ENCODE peak calls at places on chromosomes 12 and 14, in five cellular contexts. Y is Peyer's patch, K is uterus, L is stomach, Z is A549. C is an unnamed sample.

GRCh38 chr12:103626498-103626897 is 39.4 kb downstream of the STAB2 start:
- DNase-seq in L (peak; percentile 42), Z (peak; percentile 67), K (peak; percentile 37), Y (peak; percentile 71), C (peak; percentile 46)

GRCh38 chr12:122947352-122947792 is 18.9 kb downstream of the ABCB9 start:
- DNase-seq in Y (peak; percentile 56), K (no peak), L (peak; percentile 68), Z (no peak), C (peak; percentile 66)

GRCh38 chr12:92290016-92290685 is 144.5 kb upstream of the BTG1 start:
- DNase-seq in K (no peak), Y (no peak), L (no peak), Z (no peak), C (no peak)

GRCh38 chr14:92601757-92602417 is 88.3 kb downstream of the RIN3 start:
- DNase-seq in K (no peak), L (no peak), Z (no peak), Y (no peak), C (no peak)

GRCh38 chr14:21056520-21057163 is 980 bp upstream of the RNASE8 start:
- DNase-seq in Z (no peak), K (no peak), L (no peak), Y (peak; percentile 70), C (no peak)

GRCh38 chr14:81529391-81529790 is 4.3 kb downstream of the SEL1L start:
- DNase-seq in L (no peak), K (no peak), Y (no peak), Z (no peak), C (no peak)

GRCh38 chr14:30988509-30988908 is 36.9 kb upstream of the AP4S1 start:
- DNase-seq in Z (no peak), Y (no peak), K (no peak), L (no peak), C (no peak)

GRCh38 chr14:88791629-88792571 is 853 bp downstream of the EML5 start:
- DNase-seq in Z (peak; percentile 5), K (peak; percentile 22), L (peak; percentile 28), Y (peak; percentile 59), C (peak; percentile 34)

GRCh38 chr12:1912580-1913376 is 5.7 kb downstream of the CACNA2D4 start:
- DNase-seq in L (peak; percentile 24), Y (no peak), Z (no peak), K (no peak), C (no peak)

GRCh38 chr14:89792489-89793366 is 161.8 kb downstream of the EFCAB11 start:
- DNase-seq in K (peak; percentile 48), Z (no peak), L (no peak), Y (no peak), C (peak; percentile 32)

GRCh38 chr14:29926701-29927595 is 699 bp downstream of the PRKD1 start:
- DNase-seq in Y (peak; percentile 53), K (peak; percentile 55), L (peak; percentile 67), Z (peak; percentile 34), C (peak; percentile 69)

GRCh38 chr14:21711360-21711961 is 37.8 kb upstream of the OR4E1 start:
- DNase-seq in Y (peak; percentile 55), Z (peak; percentile 36), K (no peak), L (no peak), C (peak; percentile 16)

GRCh38 chr12:71725011-71725410 is 29.7 kb upstream of the RAB21 start:
- DNase-seq in Z (no peak), L (no peak), Y (no peak), K (no peak), C (no peak)

GRCh38 chr12:59664495-59664894 is 68.7 kb downstream of the SLC16A7 start:
- DNase-seq in L (no peak), Z (no peak), K (no peak), Y (no peak), C (no peak)

GRCh38 chr12:122870867-122871664 is 24.9 kb downstream of the VPS37B start:
- DNase-seq in Y (peak; percentile 53), K (peak; percentile 20), Z (no peak), L (peak; percentile 73), C (peak; percentile 51)

GRCh38 chr12:43309845-43310405 is 242.1 kb downstream of the ADAMTS20 start:
- DNase-seq in K (no peak), Z (no peak), L (no peak), Y (no peak), C (no peak)

GRCh38 chr14:100557658-100558057 is 29.6 kb downstream of the BEGAIN start:
- DNase-seq in Y (peak; percentile 65), K (no peak), Z (no peak), L (no peak), C (no peak)

GRCh38 chr14:93923586-93923985 is 3.6 kb upstream of the FAM181A start:
- DNase-seq in L (no peak), Z (no peak), K (no peak), Y (no peak), C (no peak)

GRCh38 chr14:56057071-56057865 is 60.9 kb upstream of the PELI2 start:
- DNase-seq in K (no peak), Z (no peak), L (no peak), Y (no peak), C (no peak)

GRCh38 chr12:20120296-20120695 is 248.0 kb upstream of the PDE3A start:
- DNase-seq in L (no peak), Z (no peak), Y (no peak), K (no peak), C (no peak)

GRCh38 chr14:92408186-92408585 is 85.2 kb downstream of the SLC24A4 start:
- DNase-seq in Y (no peak), L (no peak), Z (no peak), K (no peak), C (no peak)

GRCh38 chr14:52640137-52640536 is 55.2 kb downstream of the ERO1A start:
- DNase-seq in K (no peak), Z (no peak), Y (no peak), L (no peak), C (no peak)

GRCh38 chr12:6476496-6476895 is 6.0 kb upstream of the VAMP1 start:
- DNase-seq in L (no peak), Z (no peak), Y (no peak), K (no peak), C (no peak)

GRCh38 chr14:61690982-61691381 is 4.3 kb upstream of the HIF1A start:
- DNase-seq in Y (no peak), K (no peak), L (no peak), Z (no peak), C (no peak)

GRCh38 chr12:11593013-11593412 is 56.5 kb upstream of the ETV6 start:
- DNase-seq in Y (no peak), K (no peak), L (no peak), Z (no peak), C (no peak)

GRCh38 chr12:70149665-70150064 is 93.6 kb upstream of the CNOT2 start:
- DNase-seq in L (no peak), Z (no peak), Y (no peak), K (no peak), C (no peak)

GRCh38 chr12:94147991-94148840 is at the start of gene PLXNC1:
- DNase-seq in L (peak; percentile 51), K (peak; percentile 43), Z (peak; percentile 26), Y (peak; percentile 82), C (peak; percentile 15)

GRCh38 chr12:64998327-64999156 is 122.6 kb downstream of the WIF1 start:
- DNase-seq in Y (no peak), K (no peak), Z (no peak), L (no peak), C (no peak)

GRCh38 chr12:124493809-124494750 is 73.3 kb downstream of the NCOR2 start:
- DNase-seq in K (no peak), Z (no peak), Y (peak; percentile 81), L (no peak), C (no peak)

GRCh38 chr14:101858791-101859537 is 97.5 kb downstream of the PPP2R5C start:
- DNase-seq in Z (no peak), K (no peak), Y (no peak), L (no peak), C (no peak)

GRCh38 chr12:71029302-71029701 is 108.8 kb upstream of the PTPRR start:
- DNase-seq in Y (no peak), Z (no peak), L (no peak), K (no peak), C (no peak)

GRCh38 chr12:117120787-117121186 is 21.6 kb upstream of the TESC start:
- DNase-seq in K (no peak), Z (no peak), L (no peak), Y (no peak), C (no peak)

DNA sequence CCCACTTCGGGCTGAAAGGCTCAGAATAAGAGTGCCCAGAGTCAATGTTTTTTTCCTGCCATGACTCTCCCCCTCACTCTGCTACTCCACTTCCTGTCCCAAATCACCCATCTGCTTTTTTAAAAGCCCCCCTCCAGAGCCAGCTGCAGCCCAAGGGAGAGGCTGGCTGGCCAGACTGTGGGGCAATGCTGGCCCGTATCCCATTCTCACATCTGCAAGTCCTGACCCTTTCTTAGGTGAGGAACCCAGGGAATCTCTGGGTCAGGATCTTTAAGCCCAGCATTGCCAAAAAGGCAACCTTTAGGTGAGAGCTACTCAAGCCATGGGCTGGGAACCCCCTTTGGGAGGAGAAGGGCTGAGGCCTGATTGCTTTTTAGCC is 1.7 kb upstream of the ITGA5 start:
- DNase-seq in K (peak; percentile 62), Z (no peak), L (no peak), Y (peak; percentile 54), C (no peak)
- H3K4me1 ChIP-seq in K (peaks cover 14% of the 10 kb centered on the region), Z (peaks cover 65% of the 10 kb centered on the region), L (peaks cover 30% of the 10 kb centered on the region), Y (peaks cover 1% of the 10 kb centered on the region), C (peaks cover 39% of the 10 kb centered on the region)

DNA sequence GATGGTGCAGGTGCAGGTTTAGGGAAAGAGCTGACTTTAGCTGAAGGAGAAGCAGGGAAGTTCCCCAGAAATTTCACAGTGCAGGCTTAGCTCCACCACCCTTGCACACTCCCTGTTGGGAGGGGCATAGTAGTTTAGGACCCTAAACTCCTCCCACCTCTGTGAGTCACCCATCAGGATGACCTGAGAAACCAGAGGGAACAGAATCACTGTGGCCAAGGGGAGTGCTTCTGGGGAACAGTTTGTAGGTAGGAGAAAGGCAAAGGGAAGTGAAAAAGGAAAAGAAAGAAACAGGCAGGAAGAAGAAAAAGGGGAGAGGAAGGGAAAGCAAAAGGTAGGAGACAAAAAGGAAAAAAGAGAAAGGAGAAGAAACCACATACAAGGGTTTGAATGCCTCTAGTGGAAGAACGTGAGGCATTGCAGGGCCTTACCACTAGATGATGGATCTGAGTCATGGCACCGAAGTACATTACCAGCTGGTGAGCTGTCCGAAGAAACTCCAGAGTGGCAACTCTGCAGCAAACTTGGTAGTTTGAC is 404.2 kb downstream of the SLC6A15 start:
- DNase-seq in Z (peak; percentile 11), L (no peak), K (peak; percentile 37), Y (no peak), C (no peak)
- TF ChIP-seq CTCF in Z (no peak), L (no peak), K (no peak), Y (no peak), C (no peak)

GRCh38 chr12:106086696-106087095 is 52.1 kb downstream of the NUAK1 start:
- DNase-seq in Z (no peak), K (no peak), Y (no peak), L (no peak), C (no peak)

GRCh38 chr12:106082216-106083175 is 56.3 kb downstream of the NUAK1 start:
- DNase-seq in Z (no peak), K (no peak), L (no peak), Y (no peak), C (no peak)

GRCh38 chr12:106084759-106085158 is 54.0 kb downstream of the NUAK1 start:
- DNase-seq in L (no peak), K (no peak), Z (no peak), Y (no peak), C (no peak)

GRCh38 chr12:106085213-106085612 is 53.5 kb downstream of the NUAK1 start:
- DNase-seq in L (no peak), Y (no peak), K (no peak), Z (no peak), C (no peak)

GRCh38 chr12:106084048-106084671 is 54.6 kb downstream of the NUAK1 start:
- DNase-seq in L (no peak), Y (no peak), K (no peak), Z (peak; percentile 57), C (no peak)
- TF ChIP-seq POLR2A in L (no peak), Y (no peak), K (no peak), Z (no peak), C (no peak)

GRCh38 chr12:89160716-89161123 is 191.6 kb downstream of the DUSP6 start:
- DNase-seq in L (no peak), K (peak; percentile 55), Z (no peak), Y (peak; percentile 61), C (peak; percentile 57)
- H3K4me1 ChIP-seq in L (no peaks in the 10 kb centered on the region), K (no peaks in the 10 kb centered on the region), Z (peaks cover 48% of the 10 kb centered on the region), Y (no peaks in the 10 kb centered on the region), C (no peaks in the 10 kb centered on the region)

C was measured in body of pancreas.